ENCODE peak calls at places on chromosomes 12 and 14, in eight cellular contexts. S, Z, O, P, L, C, A and R are unnamed samples.

GRCh38 chr14:95282354-95282985 is 37.2 kb downstream of the CLMN start:
- DNase-seq in S (no peak), Z (no peak), O (no peak), P (no peak), L (no peak), C (peak), A (no peak), R (no peak)

GRCh38 chr14:104978774-104979691 is 859 bp upstream of the AHNAK2 start:
- DNase-seq in S (peak), Z (no peak), O (no peak), P (no peak), L (no peak), C (no peak), A (no peak), R (no peak)

GRCh38 chr12:70196732-70197361 is 46.4 kb upstream of the CNOT2 start:
- DNase-seq in S (no peak), Z (no peak), O (no peak), P (no peak), L (no peak), C (no peak), A (no peak), R (no peak)

GRCh38 chr12:3303410-3304136 is 187.4 kb upstream of the PRMT8 start:
- DNase-seq in S (no peak), Z (no peak), O (no peak), P (peak), L (no peak), C (peak), A (no peak), R (no peak)

GRCh38 chr14:75047506-75047905 is 3.8 kb downstream of the MLH3 start:
- DNase-seq in S (no peak), Z (no peak), O (no peak), P (no peak), L (no peak), C (no peak), A (no peak), R (no peak)

GRCh38 chr12:67096533-67097318 is 172.4 kb upstream of the CAND1 start:
- DNase-seq in S (no peak), Z (peak), O (no peak), P (no peak), L (no peak), C (no peak), A (no peak), R (no peak)

GRCh38 chr14:23559010-23559920 is 3.2 kb downstream of the THTPA start:
- DNase-seq in S (peak), Z (no peak), O (no peak), P (no peak), L (peak), C (peak), A (peak), R (no peak)

GRCh38 chr12:56129210-56129691 is 1.2 kb downstream of the ESYT1 start:
- DNase-seq in S (peak), Z (peak), O (peak), P (no peak), L (peak), C (peak), A (peak), R (no peak)

GRCh38 chr12:6476496-6476895 is 6.0 kb upstream of the VAMP1 start:
- DNase-seq in S (no peak), Z (peak), O (no peak), P (no peak), L (no peak), C (no peak), A (no peak), R (no peak)

GRCh38 chr12:1056390-1056789 is 65.4 kb downstream of the ERC1 start:
- DNase-seq in S (no peak), Z (no peak), O (no peak), P (peak), L (no peak), C (no peak), A (no peak), R (no peak)

GRCh38 chr14:35385042-35385839 is 19.3 kb downstream of the NFKBIA start:
- DNase-seq in S (peak), Z (no peak), O (peak), P (no peak), L (no peak), C (peak), A (no peak), R (no peak)

GRCh38 chr14:92649934-92650545 is 98.4 kb downstream of the LGMN start:
- DNase-seq in S (no peak), Z (peak), O (no peak), P (no peak), L (no peak), C (no peak), A (peak), R (no peak)

DNA sequence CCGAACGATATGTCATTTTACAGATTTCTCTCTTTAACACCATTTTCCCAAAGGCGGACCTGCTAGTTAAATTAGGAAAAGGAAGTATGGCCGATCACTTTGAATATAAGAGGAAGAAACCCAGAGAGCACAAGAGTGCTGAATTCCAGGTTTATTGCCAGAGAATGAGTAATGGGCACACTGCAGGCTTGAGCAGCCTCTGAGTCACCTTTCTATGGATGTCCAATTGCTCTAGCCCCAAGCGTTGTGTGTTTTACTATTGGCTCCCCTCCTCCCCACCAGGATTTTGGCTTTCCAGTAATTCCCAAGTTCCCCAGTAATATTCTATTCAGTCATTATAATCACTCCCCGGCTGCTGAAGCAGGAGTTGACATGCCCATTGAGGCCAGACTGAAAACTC is 704.5 kb upstream of the FLRT2 start:
- DNase-seq in S (no peak), Z (no peak), O (no peak), P (no peak), L (no peak), C (no peak), A (no peak), R (no peak)
- H3K4me3 ChIP-seq in S (no peak), Z (no peak), O (no peak), P (no peak), L (no peak), C (no peak), A (no peak), R (no peak)

GRCh38 chr12:68900241-68900640 is 32.7 kb downstream of the CPM start:
- DNase-seq in S (no peak), Z (no peak), O (no peak), P (no peak), L (no peak), C (no peak), A (no peak), R (no peak)

GRCh38 chr12:68901145-68901544 is 31.8 kb downstream of the CPM start:
- DNase-seq in S (no peak), Z (no peak), O (no peak), P (no peak), L (no peak), C (no peak), A (no peak), R (no peak)

GRCh38 chr12:68896881-68897540 is 36.0 kb downstream of the CPM start:
- DNase-seq in S (no peak), Z (no peak), O (no peak), P (no peak), L (no peak), C (no peak), A (no peak), R (no peak)

GRCh38 chr12:68901551-68901950 is 31.4 kb downstream of the CPM start:
- DNase-seq in S (no peak), Z (no peak), O (no peak), P (no peak), L (no peak), C (no peak), A (no peak), R (no peak)

DNA sequence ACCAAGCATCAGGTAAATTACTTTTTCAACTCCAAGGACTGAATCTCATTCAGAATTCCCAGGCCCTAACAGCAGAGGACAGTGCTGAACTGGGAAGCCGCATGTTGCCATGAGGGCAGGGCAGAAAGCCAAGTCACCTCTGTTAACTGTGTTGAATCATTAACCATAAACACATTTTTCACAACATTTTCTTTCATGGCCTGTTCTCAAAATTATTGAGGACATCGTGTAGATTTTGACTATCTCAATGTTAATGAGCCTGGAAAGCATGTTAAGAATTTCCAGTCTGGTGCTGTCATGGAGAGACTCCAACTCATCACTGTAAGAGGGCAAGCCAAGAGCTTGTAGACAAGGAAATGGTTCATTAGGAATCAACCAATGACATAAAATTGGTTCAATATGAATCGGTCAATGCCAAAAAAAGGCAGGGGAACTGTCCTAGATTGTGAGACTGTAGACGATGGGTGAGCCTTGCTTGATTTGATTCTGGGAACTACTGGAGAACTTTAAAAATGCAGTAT is 33.7 kb downstream of the CPM start:
- DNase-seq in S (peak), Z (no peak), O (peak), P (no peak), L (no peak), C (no peak), A (no peak), R (no peak)
- H3K27ac ChIP-seq in S (no peak), Z (no peak), O (no peak), P (no peak), L (no peak), C (no peak), A (no peak), R (no peak)

DNA sequence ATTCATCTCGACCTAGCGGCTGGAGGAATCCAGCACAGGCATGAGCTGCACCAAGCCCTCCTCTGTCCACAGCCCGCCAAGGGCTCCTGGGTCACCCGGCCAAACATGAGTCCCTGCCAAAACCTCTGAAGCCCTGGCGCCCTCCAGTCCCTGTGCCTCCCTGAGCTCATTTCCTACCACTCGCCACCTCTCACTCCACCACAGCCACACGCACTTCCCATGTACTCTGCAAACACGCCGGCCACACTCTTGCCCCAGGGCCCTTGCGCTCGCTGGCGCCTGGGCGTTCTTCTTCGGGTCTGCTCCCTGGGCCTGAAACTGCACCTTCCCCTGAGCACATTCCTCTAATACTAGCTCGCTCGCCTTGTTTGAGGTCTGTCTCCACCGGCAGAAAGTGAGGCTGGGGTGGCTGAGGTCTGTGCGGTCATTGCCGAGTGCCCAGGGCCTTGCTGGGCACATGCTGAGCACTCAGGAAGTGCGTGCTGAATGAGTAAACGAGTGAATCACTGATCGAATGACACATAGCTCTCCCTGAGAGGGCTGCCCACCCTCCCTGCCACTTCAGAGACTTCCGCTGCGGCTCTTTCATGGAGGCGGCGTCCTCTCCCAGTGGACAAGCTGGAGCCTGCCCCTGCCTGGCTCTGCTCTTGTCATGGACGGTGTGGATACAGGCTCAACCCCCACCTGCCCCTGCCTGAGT is 33.7 kb upstream of the DLK1 start:
- DNase-seq in S (no peak), Z (peak), O (no peak), P (no peak), L (no peak), C (no peak), A (no peak), R (no peak)
- H3K4me3 ChIP-seq in S (no peak), Z (peak), O (no peak), P (no peak), L (no peak), C (no peak), A (no peak), R (no peak)

GRCh38 chr12:72189266-72189665 is 82.9 kb upstream of the TRHDE start:
- DNase-seq in S (no peak), Z (no peak), O (no peak), P (no peak), L (no peak), C (no peak), A (no peak), R (no peak)
- H3K27ac ChIP-seq in S (no peak), Z (no peak), O (no peak), P (no peak), L (no peak), C (no peak), A (no peak), R (no peak)

DNA sequence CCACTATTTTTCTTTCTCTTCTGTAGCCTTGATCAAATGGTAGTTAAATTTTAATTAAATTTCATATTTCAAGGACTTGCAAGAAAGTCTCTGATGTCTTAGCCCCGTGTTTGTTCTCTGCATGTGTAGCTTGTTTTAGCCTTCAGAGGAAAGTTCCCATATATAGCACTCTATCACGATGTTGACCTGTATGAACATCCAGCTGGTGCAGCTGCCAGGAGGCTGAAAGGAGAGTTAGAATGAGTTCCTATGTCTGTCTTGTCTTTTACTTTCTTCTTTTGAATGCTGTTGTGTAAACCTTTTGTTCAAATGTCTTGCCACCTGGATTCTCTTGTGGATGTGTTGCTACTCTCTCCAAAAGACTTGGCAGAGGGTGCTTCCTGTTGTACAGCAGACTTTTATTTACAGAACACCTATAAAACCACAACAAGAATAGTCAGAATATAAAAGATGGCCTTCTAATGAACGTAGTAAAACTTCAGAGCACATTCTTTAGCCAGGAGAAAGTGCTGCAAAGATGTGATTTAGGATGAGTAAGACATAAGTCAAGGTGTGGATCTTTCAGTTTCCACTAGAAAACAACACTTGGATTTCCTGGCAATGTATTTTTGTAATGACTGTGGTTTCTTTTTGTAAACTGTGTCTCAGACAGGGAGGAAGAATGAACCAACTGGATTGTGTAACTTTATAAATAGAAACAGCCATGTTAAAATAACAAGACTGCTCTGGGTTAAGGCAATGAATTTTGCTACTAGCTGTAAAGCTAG is 17.2 kb downstream of the NAV3 start:
- DNase-seq in S (no peak), Z (peak), O (no peak), P (no peak), L (no peak), C (no peak), A (no peak), R (no peak)
- H3K4me3 ChIP-seq in S (no peak), Z (no peak), O (no peak), P (no peak), L (no peak), C (no peak), A (no peak), R (peak)

GRCh38 chr14:73759714-73760597 is 45.8 kb upstream of the PNMA1 start:
- DNase-seq in S (peak), Z (peak), O (peak), P (peak), L (peak), C (peak), A (peak), R (no peak)
- H3K27ac ChIP-seq in S (peak), Z (peak), O (peak), P (no peak), L (peak), C (peak), A (peak), R (peak)

GRCh38 chr12:49263400-49263763 is 1.5 kb upstream of the TUBA1C start:
- DNase-seq in S (no peak), Z (no peak), O (no peak), P (no peak), L (no peak), C (no peak), A (no peak), R (no peak)

GRCh38 chr12:49260831-49261363 is 4.0 kb upstream of the TUBA1C start:
- DNase-seq in S (no peak), Z (no peak), O (no peak), P (no peak), L (no peak), C (no peak), A (no peak), R (no peak)

GRCh38 chr12:49259452-49259851 is 5.4 kb upstream of the TUBA1C start:
- DNase-seq in S (no peak), Z (no peak), O (no peak), P (no peak), L (no peak), C (no peak), A (no peak), R (no peak)

GRCh38 chr12:49261726-49262125 is 3.2 kb upstream of the TUBA1C start:
- DNase-seq in S (no peak), Z (no peak), O (no peak), P (no peak), L (no peak), C (no peak), A (no peak), R (no peak)

GRCh38 chr12:49260165-49260564 is 4.7 kb upstream of the TUBA1C start:
- DNase-seq in S (no peak), Z (no peak), O (no peak), P (no peak), L (no peak), C (no peak), A (no peak), R (no peak)
- H3K4me3 ChIP-seq in S (no peak), Z (no peak), O (no peak), P (no peak), L (no peak), C (no peak), A (no peak), R (peak)

GRCh38 chr14:81401420-81402122 is 1.4 kb upstream of the STON2 start:
- DNase-seq in S (no peak), Z (peak), O (no peak), P (no peak), L (no peak), C (no peak), A (no peak), R (no peak)
- H3K27ac ChIP-seq in S (peak), Z (peak), O (no peak), P (no peak), L (no peak), C (no peak), A (no peak), R (no peak)

GRCh38 chr14:76810525-76810924 is 2.2 kb downstream of the ANGEL1 start:
- DNase-seq in S (no peak), Z (no peak), O (no peak), P (no peak), L (no peak), C (no peak), A (no peak), R (no peak)
- H3K4me3 ChIP-seq in S (peak), Z (peak), O (peak), P (no peak), L (peak), C (peak), A (peak), R (peak)

GRCh38 chr12:108722463-108722862 is 8.9 kb downstream of the CORO1C start:
- DNase-seq in S (no peak), Z (no peak), O (no peak), P (no peak), L (no peak), C (no peak), A (no peak), R (no peak)

GRCh38 chr12:108724054-108724889 is 7.0 kb downstream of the CORO1C start:
- DNase-seq in S (no peak), Z (peak), O (no peak), P (no peak), L (no peak), C (no peak), A (no peak), R (no peak)

GRCh38 chr12:108720757-108721514 is 10.4 kb downstream of the CORO1C start:
- DNase-seq in S (no peak), Z (peak), O (no peak), P (no peak), L (no peak), C (no peak), A (no peak), R (no peak)

GRCh38 chr12:108722992-108723766 is 8.1 kb downstream of the CORO1C start:
- DNase-seq in S (no peak), Z (peak), O (no peak), P (no peak), L (no peak), C (no peak), A (no peak), R (no peak)

GRCh38 chr12:108721824-108722223 is 9.5 kb downstream of the CORO1C start:
- DNase-seq in S (no peak), Z (peak), O (no peak), P (no peak), L (no peak), C (no peak), A (no peak), R (no peak)
- H3K27ac ChIP-seq in S (peak), Z (peak), O (peak), P (no peak), L (no peak), C (peak), A (no peak), R (peak)